ENCODE peak calls at places on chromosomes 13 and 19, in seven cellular contexts. W, L, U, P, O, N and K are unnamed samples. For H3F3A, the result is how much of the 10 kb centered on the place peaks cover.

GRCh38 chr19:31821346-31821745 is 472.1 kb upstream of the TSHZ3 start:
- DNase-seq in W (no peak), L (no peak), U (no peak), P (no peak), O (no peak), N (no peak), K (no peak)

GRCh38 chr19:50020481-50020880 is 4.7 kb downstream of the VRK3 start:
- DNase-seq in W (no peak), L (no peak), U (no peak), P (no peak), O (no peak), N (no peak), K (peak)

GRCh38 chr19:51473009-51473707 is 5.2 kb upstream of the CEACAM18 start:
- DNase-seq in W (peak), L (peak), U (peak), P (peak), O (peak), N (peak), K (peak)

GRCh38 chr13:73299787-73300186 is 241.0 kb downstream of the KLF5 start:
- DNase-seq in W (no peak), L (no peak), U (no peak), P (no peak), O (no peak), N (no peak), K (no peak)

GRCh38 chr13:45242070-45242469 is 41.2 kb upstream of the KCTD4 start:
- DNase-seq in W (peak), L (no peak), U (peak), P (no peak), O (peak), N (no peak), K (peak)

GRCh38 chr13:42110410-42111155 is 62.1 kb downstream of the DGKH start:
- DNase-seq in W (peak), L (peak), U (peak), P (peak), O (no peak), N (peak), K (peak)

GRCh38 chr19:51253088-51253806 is 2.4 kb downstream of the SIGLECL1 start:
- DNase-seq in W (no peak), L (no peak), U (no peak), P (no peak), O (no peak), N (no peak), K (no peak)

GRCh38 chr19:43784981-43785808 is 4.4 kb upstream of the KCNN4 start:
- DNase-seq in W (peak), L (peak), U (peak), P (peak), O (peak), N (peak), K (peak)

GRCh38 chr19:39155114-39155700 is 29.6 kb downstream of the PAK4 start:
- DNase-seq in W (no peak), L (no peak), U (no peak), P (peak), O (no peak), N (no peak), K (no peak)

GRCh38 chr19:10112037-10112751 is 701 bp downstream of the P2RY11 start:
- DNase-seq in W (peak), L (no peak), U (peak), P (no peak), O (no peak), N (peak), K (peak)

GRCh38 chr13:57634829-57635165 is 3.3 kb downstream of the PCDH17 start:
- DNase-seq in W (no peak), L (peak), U (peak), P (peak), O (no peak), N (no peak), K (no peak)

GRCh38 chr13:44834404-44834803 is 154.9 kb downstream of the NUFIP1 start:
- DNase-seq in W (no peak), L (no peak), U (no peak), P (no peak), O (no peak), N (no peak), K (no peak)

GRCh38 chr19:58350001-58350801 is 3.1 kb downstream of the A1BG start:
- DNase-seq in W (no peak), L (no peak), U (no peak), P (peak), O (no peak), N (no peak), K (no peak)

GRCh38 chr13:24683370-24683769 is 3.2 kb downstream of the ATP12A start:
- DNase-seq in W (no peak), L (no peak), U (no peak), P (no peak), O (no peak), N (no peak), K (no peak)

GRCh38 chr13:24680921-24681585 is 845 bp downstream of the ATP12A start:
- DNase-seq in W (no peak), L (no peak), U (no peak), P (peak), O (no peak), N (no peak), K (no peak)

GRCh38 chr13:24681930-24682329 is 1.7 kb downstream of the ATP12A start:
- DNase-seq in W (no peak), L (no peak), U (no peak), P (no peak), O (no peak), N (no peak), K (no peak)

GRCh38 chr13:24683833-24684599 is 3.8 kb downstream of the ATP12A start:
- DNase-seq in W (peak), L (peak), U (peak), P (peak), O (peak), N (peak), K (peak)

GRCh38 chr13:24682353-24682752 is 2.1 kb downstream of the ATP12A start:
- DNase-seq in W (no peak), L (peak), U (no peak), P (no peak), O (no peak), N (no peak), K (no peak)
- H2AFZ ChIP-seq in W (no peak), L (no peak), U (no peak), P (no peak), O (no peak), N (no peak), K (no peak)

DNA sequence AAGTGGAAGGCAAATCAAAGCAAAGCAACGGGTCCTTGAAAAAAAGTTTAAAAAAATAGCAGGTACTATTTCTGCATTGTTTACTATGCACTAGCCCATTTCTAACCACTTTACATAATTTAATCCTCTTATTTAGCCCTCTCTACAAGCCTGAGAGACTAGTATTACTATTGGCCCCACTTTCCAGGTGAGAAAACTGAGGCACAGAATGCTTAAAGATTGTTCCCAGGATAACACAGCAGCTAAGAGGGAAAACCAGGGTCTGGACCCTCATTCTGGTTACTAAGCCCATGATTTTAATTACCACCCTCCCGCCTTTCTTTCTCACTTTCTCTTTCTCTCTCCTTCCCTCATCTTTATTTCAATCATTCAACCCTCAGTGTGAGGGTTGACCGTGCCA is 5.7 kb downstream of the ZSWIM9 start:
- DNase-seq in W (no peak), L (no peak), U (no peak), P (no peak), O (no peak), N (no peak), K (no peak)
- H3K4me3 ChIP-seq in W (no peak), L (no peak), U (no peak), P (no peak), O (no peak), N (no peak), K (no peak)

GRCh38 chr19:3693030-3693925 is 7.0 kb downstream of the PIP5K1C start:
- DNase-seq in W (no peak), L (no peak), U (peak), P (no peak), O (no peak), N (no peak), K (no peak)

GRCh38 chr19:3691726-3692125 is 8.5 kb downstream of the PIP5K1C start:
- DNase-seq in W (no peak), L (no peak), U (no peak), P (no peak), O (no peak), N (no peak), K (no peak)

GRCh38 chr19:3690551-3691371 is 9.5 kb downstream of the PIP5K1C start:
- DNase-seq in W (no peak), L (no peak), U (no peak), P (no peak), O (no peak), N (no peak), K (no peak)

GRCh38 chr19:3691372-3691716 is 8.9 kb downstream of the PIP5K1C start:
- DNase-seq in W (no peak), L (no peak), U (peak), P (no peak), O (no peak), N (no peak), K (no peak)

GRCh38 chr19:3692141-3693029 is 7.9 kb downstream of the PIP5K1C start:
- DNase-seq in W (no peak), L (no peak), U (peak), P (no peak), O (no peak), N (peak), K (peak)
- H3F3A ChIP-seq in W (under half), L (under half), U (under half), P (under half), O (under half), N (under half), K (under half)

DNA sequence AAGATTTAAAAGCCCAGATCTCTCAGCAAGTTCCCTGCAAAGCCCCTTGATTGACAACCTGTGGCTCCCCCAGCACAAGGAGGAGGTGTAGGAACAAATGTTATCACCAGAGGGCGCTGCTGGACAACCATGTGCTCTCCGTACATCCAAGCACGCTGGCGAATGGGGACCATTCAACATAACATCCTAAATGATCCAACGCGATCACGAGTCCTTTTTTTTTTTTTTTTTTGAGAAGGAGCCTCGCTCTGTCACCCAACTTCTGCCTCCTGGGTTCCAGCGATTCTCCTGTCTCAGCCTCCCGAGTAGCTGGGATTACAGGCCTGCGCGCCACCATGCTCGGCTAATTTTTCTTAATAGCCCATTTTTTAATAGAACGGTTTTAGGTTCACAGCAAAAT is 52.0 kb downstream of the NWD1 start:
- DNase-seq in W (peak), L (peak), U (peak), P (peak), O (peak), N (peak), K (peak)
- H2AFZ ChIP-seq in W (no peak), L (peak), U (no peak), P (peak), O (no peak), N (no peak), K (peak)

GRCh38 chr19:35789978-35790944 is 14.9 kb downstream of the ARHGAP33 start:
- DNase-seq in W (no peak), L (no peak), U (no peak), P (no peak), O (no peak), N (no peak), K (no peak)
- H3K4me3 ChIP-seq in W (no peak), L (no peak), U (no peak), P (no peak), O (no peak), N (no peak), K (no peak)

GRCh38 chr19:13159713-13160112 is 9.5 kb downstream of the IER2 start:
- DNase-seq in W (no peak), L (no peak), U (no peak), P (no peak), O (no peak), N (no peak), K (no peak)
- H3F3A ChIP-seq in W (under half), L (half or more), U (half or more), P (under half), O (half or more), N (under half), K (under half)

GRCh38 chr13:87537946-87538345 is 133.2 kb upstream of the SLITRK5 start:
- DNase-seq in W (no peak), L (no peak), U (no peak), P (no peak), O (no peak), N (no peak), K (no peak)
- H2AFZ ChIP-seq in W (no peak), L (no peak), U (no peak), P (no peak), O (no peak), N (no peak), K (no peak)

GRCh38 chr13:113098163-113098732 is 7.3 kb upstream of the F7 start:
- DNase-seq in W (peak), L (no peak), U (no peak), P (no peak), O (no peak), N (no peak), K (no peak)
- H3K4me3 ChIP-seq in W (peak), L (no peak), U (no peak), P (no peak), O (no peak), N (no peak), K (no peak)